ENCODE peak calls at places on chromosomes 11 and 22, in ten cellular contexts. O is A549, C is upper lobe of right lung, K is left lung, Z is MM.1S, I is AG04450, L is mammary epithelial cell, X is keratinocyte, H is body of pancreas, D is hepatocyte. E is an unnamed sample.
A peak's percentile ranks its signal among the peaks of the same experiment; 100 is the strongest.

GRCh38 chr11:66882540-66882939 is 25.7 kb downstream of the LRFN4 start:
- DNase-seq in D (no peak), X (no peak), Z (no peak), H (peak; percentile 53), L (no peak), I (no peak), C (no peak), O (no peak), K (no peak), E (no peak)

GRCh38 chr11:67024410-67024809 is 1.5 kb downstream of the SYT12 start:
- DNase-seq in X (no peak), O (no peak), H (no peak), I (no peak), C (no peak), D (no peak), Z (peak; percentile 66), L (peak; percentile 26), K (no peak), E (no peak)

GRCh38 chr11:24509114-24509513 is 12.3 kb downstream of the LUZP2 start:
- DNase-seq in Z (peak; percentile 25), D (no peak), H (no peak), K (no peak), O (no peak), X (no peak), L (no peak), C (no peak), I (no peak), E (no peak)

GRCh38 chr11:44250421-44250820 is 59.5 kb downstream of the ALX4 start:
- DNase-seq in K (no peak), D (no peak), I (no peak), H (no peak), L (no peak), O (no peak), C (no peak), Z (no peak), X (no peak), E (no peak)

GRCh38 chr11:114877976-114878375 is 199.6 kb downstream of the NXPE2 start:
- DNase-seq in Z (no peak), I (no peak), X (no peak), L (no peak), C (no peak), K (no peak), O (no peak), D (no peak), H (no peak), E (no peak)

GRCh38 chr11:17574141-17574798 is 27.2 kb downstream of the OTOG start:
- DNase-seq in X (no peak), K (no peak), Z (no peak), D (no peak), O (no peak), L (no peak), I (no peak), H (no peak), C (no peak), E (no peak)

GRCh38 chr11:125082611-125083311 is 19.7 kb downstream of the SLC37A2 start:
- DNase-seq in O (no peak), L (peak; percentile 97), Z (no peak), I (no peak), X (peak; percentile 90), H (no peak), C (no peak), D (peak; percentile 72), K (no peak), E (no peak)

GRCh38 chr11:44746894-44747293 is 20.1 kb downstream of the TSPAN18 start:
- DNase-seq in X (no peak), O (no peak), Z (no peak), D (no peak), C (no peak), H (no peak), I (no peak), K (no peak), L (no peak), E (no peak)

GRCh38 chr11:122897606-122898210 is 15.1 kb downstream of the JHY start:
- DNase-seq in Z (no peak), O (no peak), C (no peak), X (no peak), L (no peak), K (no peak), D (no peak), H (no peak), I (no peak), E (no peak)

GRCh38 chr22:46902998-46903916 is 140.8 kb downstream of the TBC1D22A start:
- DNase-seq in K (no peak), X (no peak), I (no peak), D (no peak), H (no peak), L (no peak), C (peak; percentile 60), Z (no peak), O (no peak), E (no peak)

GRCh38 chr11:48123249-48123875 is 93.2 kb upstream of the OR4B1 start:
- DNase-seq in I (no peak), D (no peak), C (no peak), O (no peak), L (no peak), X (no peak), K (no peak), Z (no peak), H (no peak), E (no peak)

GRCh38 chr11:132908017-132908810 is 624.1 kb downstream of the OPCML start:
- DNase-seq in Z (no peak), C (no peak), X (no peak), I (no peak), L (no peak), K (no peak), H (no peak), O (no peak), D (no peak), E (no peak)

DNA sequence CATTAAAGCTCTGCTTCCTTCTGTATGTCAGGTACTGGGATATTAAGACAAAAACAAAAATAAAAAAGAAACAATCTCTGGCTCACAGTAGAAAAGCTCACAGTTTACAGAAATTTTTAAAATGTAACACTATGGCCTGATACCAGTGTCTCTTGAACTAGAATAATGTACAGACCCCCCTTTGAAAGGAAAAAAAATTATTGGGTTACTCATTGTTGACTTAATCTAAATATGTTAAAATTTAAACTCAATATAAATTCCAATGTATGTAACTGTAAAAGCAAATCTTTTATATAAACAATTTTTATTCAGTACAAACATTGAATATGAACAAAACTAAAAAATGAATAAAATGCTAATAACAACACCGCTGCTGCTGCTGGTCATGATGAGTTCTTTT is 11.5 kb upstream of the KCNE3 start:
- DNase-seq in O (no peak), Z (no peak), K (no peak), X (no peak), H (no peak), D (no peak), I (no peak), L (no peak), C (no peak), E (no peak)
- H3K9me3 ChIP-seq in O (no peaks in the 10 kb centered on the region), Z (no peaks in the 10 kb centered on the region), K (no peaks in the 10 kb centered on the region), X (no peaks in the 10 kb centered on the region), H (no peaks in the 10 kb centered on the region), D (no peaks in the 10 kb centered on the region), I (no peaks in the 10 kb centered on the region), L (no peaks in the 10 kb centered on the region), C (no peaks in the 10 kb centered on the region), E (no peaks in the 10 kb centered on the region)

DNA sequence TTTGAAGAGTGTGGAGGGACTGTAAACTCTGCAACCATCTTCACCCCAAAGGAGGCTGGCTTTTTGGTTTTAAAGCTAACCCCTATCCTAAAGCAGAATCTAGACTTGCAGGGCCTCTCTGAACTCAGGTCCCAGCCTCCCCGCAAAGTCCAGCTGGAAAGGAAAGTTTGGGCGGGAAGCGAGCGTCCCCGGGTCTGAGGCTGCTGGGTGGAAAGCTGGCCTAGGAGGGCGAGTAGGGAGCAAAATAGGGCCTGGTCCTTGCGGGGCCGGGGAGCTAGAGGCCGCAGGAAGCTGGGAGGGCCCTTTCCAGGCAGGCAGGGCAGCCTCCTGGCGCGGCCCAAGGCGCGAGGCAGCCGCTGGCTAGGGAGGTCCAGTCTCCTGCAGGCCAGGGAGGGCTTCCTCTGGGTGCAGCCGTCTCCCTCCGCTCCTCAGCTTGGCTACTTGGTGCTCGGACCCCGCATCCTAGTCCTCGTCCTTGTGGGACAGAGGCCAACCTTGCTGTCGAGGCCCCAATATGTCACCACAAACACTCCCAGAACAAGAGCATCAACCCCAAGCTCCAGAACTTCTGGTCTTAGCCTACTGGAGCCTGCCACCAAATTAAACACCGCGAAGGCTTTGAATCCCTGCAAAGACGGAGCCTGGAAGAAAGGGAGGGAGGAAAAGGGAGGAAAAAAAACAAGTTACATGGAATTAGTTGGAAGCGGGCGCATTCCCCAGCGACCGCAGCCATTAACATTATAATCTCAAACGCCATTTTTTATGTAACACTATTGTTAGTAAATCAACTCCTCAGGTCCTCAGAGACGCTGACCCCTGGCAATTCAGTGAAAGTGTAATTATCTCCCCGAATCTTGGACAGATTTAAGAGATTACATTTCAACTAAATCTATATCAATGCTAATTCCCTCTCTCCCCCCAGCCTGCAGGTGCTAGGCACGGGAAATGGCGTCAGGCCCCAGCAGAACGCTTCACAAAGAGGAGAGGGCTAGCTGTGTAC is 12.6 kb upstream of the PAX6 start:
- DNase-seq in D (no peak), I (no peak), L (no peak), Z (no peak), X (no peak), C (no peak), H (no peak), K (no peak), O (no peak), E (no peak)
- H3K9me3 ChIP-seq in D (no peaks in the 10 kb centered on the region), I (peaks cover 36% of the 10 kb centered on the region), L (peaks cover 2% of the 10 kb centered on the region), Z (no peaks in the 10 kb centered on the region), X (no peaks in the 10 kb centered on the region), C (no peaks in the 10 kb centered on the region), H (no peaks in the 10 kb centered on the region), K (no peaks in the 10 kb centered on the region), O (no peaks in the 10 kb centered on the region), E (no peaks in the 10 kb centered on the region)

GRCh38 chr11:1415631-1416030 is 25.9 kb downstream of the BRSK2 start:
- DNase-seq in L (no peak), K (no peak), X (no peak), Z (no peak), H (no peak), D (no peak), O (no peak), C (no peak), I (no peak), E (no peak)
- H3K9me3 ChIP-seq in L (peaks cover 31% of the 10 kb centered on the region), K (peaks cover 46% of the 10 kb centered on the region), X (peaks cover 18% of the 10 kb centered on the region), Z (no peaks in the 10 kb centered on the region), H (no peaks in the 10 kb centered on the region), D (peaks cover 12% of the 10 kb centered on the region), O (peaks cover 63% of the 10 kb centered on the region), C (peaks cover 13% of the 10 kb centered on the region), I (peaks cover 85% of the 10 kb centered on the region), E (peaks cover 36% of the 10 kb centered on the region)

DNA sequence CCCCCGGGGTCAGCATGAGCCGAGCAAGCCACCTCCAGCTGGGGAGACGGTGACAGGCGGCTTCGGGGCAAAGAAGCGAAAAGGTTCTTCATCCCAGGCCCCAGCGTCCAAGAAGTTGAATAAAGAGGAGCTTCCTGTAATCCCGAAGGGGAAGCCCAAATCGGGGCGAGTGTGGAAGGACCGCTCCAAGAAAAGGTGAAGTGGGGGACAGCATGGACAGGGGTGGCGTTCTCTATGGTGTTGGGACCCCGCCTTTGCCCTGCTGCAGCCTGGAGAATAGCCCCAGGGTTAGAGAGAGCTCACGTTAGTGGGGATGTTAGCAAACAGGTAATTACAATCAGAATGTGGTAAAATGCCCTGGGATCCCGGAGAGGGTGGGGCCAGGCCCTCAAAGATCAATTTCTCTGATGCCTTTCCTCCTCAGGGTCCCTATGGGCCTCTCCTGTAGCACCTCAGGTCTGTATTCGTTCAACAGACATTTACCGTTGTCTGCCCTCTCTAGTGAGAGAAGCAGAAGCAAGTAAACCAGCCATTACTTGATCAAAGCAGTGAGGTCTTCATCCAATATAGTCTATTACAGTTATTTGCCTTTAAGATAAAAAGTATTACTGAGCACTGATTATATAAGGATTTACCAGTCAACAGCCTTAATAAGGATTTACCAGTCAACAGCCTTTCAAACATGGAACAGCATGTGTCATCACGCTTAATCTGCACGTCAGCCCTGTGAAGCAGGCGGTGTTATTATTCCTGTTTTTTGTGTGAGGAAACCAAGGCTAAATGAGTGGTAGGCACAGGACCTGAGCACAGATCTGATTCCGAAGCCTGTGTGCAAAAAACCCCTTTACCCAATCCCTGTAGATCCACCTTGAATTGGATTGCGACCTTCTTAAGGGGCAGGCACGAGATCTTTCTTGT is 1.0 kb downstream of the CCDC86 start:
- DNase-seq in D (no peak), C (no peak), X (no peak), H (no peak), K (no peak), Z (no peak), L (no peak), O (no peak), I (no peak), E (no peak)
- H3K9me3 ChIP-seq in D (no peaks in the 10 kb centered on the region), C (no peaks in the 10 kb centered on the region), X (no peaks in the 10 kb centered on the region), H (no peaks in the 10 kb centered on the region), K (no peaks in the 10 kb centered on the region), Z (no peaks in the 10 kb centered on the region), L (no peaks in the 10 kb centered on the region), O (no peaks in the 10 kb centered on the region), I (peaks cover 2% of the 10 kb centered on the region), E (no peaks in the 10 kb centered on the region)

E was measured in thoracic aorta.